ENCODE peak calls at places on chromosomes 3 and 15, in four cellular contexts. One of them, this sample, is unnamed.

GRCh38 chr3:188947983-188948657 is 223.7 kb upstream of the TPRG1 start:
- DNase-seq in BE2C: peak
- DNase-seq in renal cortical epithelial cell: peak
- DNase-seq in kidney glomerular epithelial cell: peak
- DNase-seq in this sample: no peak

GRCh38 chr15:78390823-78391222 is 47.2 kb upstream of the IREB2 start:
- DNase-seq in BE2C: no peak
- DNase-seq in renal cortical epithelial cell: no peak
- DNase-seq in kidney glomerular epithelial cell: no peak
- DNase-seq in this sample: no peak

GRCh38 chr15:90895571-90896117 is 7.5 kb upstream of the MAN2A2 start:
- DNase-seq in BE2C: peak
- DNase-seq in renal cortical epithelial cell: no peak
- DNase-seq in kidney glomerular epithelial cell: no peak
- DNase-seq in this sample: no peak

GRCh38 chr15:49490963-49491362 is 67.9 kb downstream of the FGF7 start:
- DNase-seq in BE2C: no peak
- DNase-seq in renal cortical epithelial cell: no peak
- DNase-seq in kidney glomerular epithelial cell: no peak
- DNase-seq in this sample: no peak

GRCh38 chr15:71708741-71709140 is 101.6 kb upstream of the NR2E3 start:
- DNase-seq in BE2C: no peak
- DNase-seq in renal cortical epithelial cell: no peak
- DNase-seq in kidney glomerular epithelial cell: no peak
- DNase-seq in this sample: no peak

GRCh38 chr3:37688756-37689155 is 172.9 kb upstream of the CTDSPL start:
- DNase-seq in BE2C: no peak
- DNase-seq in renal cortical epithelial cell: no peak
- DNase-seq in kidney glomerular epithelial cell: no peak
- DNase-seq in this sample: no peak

GRCh38 chr15:82930466-82930865 is 22.1 kb downstream of the HOMER2 start:
- DNase-seq in BE2C: no peak
- DNase-seq in renal cortical epithelial cell: no peak
- DNase-seq in kidney glomerular epithelial cell: no peak
- DNase-seq in this sample: no peak

GRCh38 chr3:9111349-9112265 is 137.8 kb downstream of the SRGAP3 start:
- DNase-seq in BE2C: peak
- DNase-seq in renal cortical epithelial cell: no peak
- DNase-seq in kidney glomerular epithelial cell: no peak
- DNase-seq in this sample: no peak

GRCh38 chr15:63605816-63606215 is 8.6 kb downstream of the FBXL22 start:
- DNase-seq in BE2C: no peak
- DNase-seq in renal cortical epithelial cell: no peak
- DNase-seq in kidney glomerular epithelial cell: no peak
- DNase-seq in this sample: peak

GRCh38 chr3:139111392-139112229 is 66.9 kb upstream of the PRR23C start:
- DNase-seq in BE2C: peak
- DNase-seq in renal cortical epithelial cell: peak
- DNase-seq in kidney glomerular epithelial cell: peak
- DNase-seq in this sample: peak

GRCh38 chr3:63863150-63864007 is at the start of the genes ATXN7 and THOC7:
- DNase-seq in BE2C: peak
- DNase-seq in renal cortical epithelial cell: no peak
- DNase-seq in kidney glomerular epithelial cell: no peak
- DNase-seq in this sample: peak

GRCh38 chr15:70284438-70285214 is 186.9 kb upstream of the TLE3 start:
- DNase-seq in BE2C: peak
- DNase-seq in renal cortical epithelial cell: peak
- DNase-seq in kidney glomerular epithelial cell: no peak
- DNase-seq in this sample: no peak

GRCh38 chr15:85406916-85407315 is 26.5 kb downstream of the AKAP13 start:
- DNase-seq in BE2C: no peak
- DNase-seq in renal cortical epithelial cell: no peak
- DNase-seq in kidney glomerular epithelial cell: no peak
- DNase-seq in this sample: no peak

GRCh38 chr3:144055604-144056003 is 84.0 kb downstream of the DIPK2A start:
- DNase-seq in BE2C: no peak
- DNase-seq in renal cortical epithelial cell: peak
- DNase-seq in kidney glomerular epithelial cell: no peak
- DNase-seq in this sample: no peak

GRCh38 chr3:123186695-123187094 is 15.0 kb upstream of the SEC22A start:
- DNase-seq in BE2C: no peak
- DNase-seq in renal cortical epithelial cell: no peak
- DNase-seq in kidney glomerular epithelial cell: no peak
- DNase-seq in this sample: no peak

GRCh38 chr3:104244680-104245079 is 1122.0 kb upstream of the ALCAM start:
- DNase-seq in BE2C: no peak
- DNase-seq in renal cortical epithelial cell: no peak
- DNase-seq in kidney glomerular epithelial cell: no peak
- DNase-seq in this sample: no peak

GRCh38 chr3:44762170-44762677 is 630 bp downstream of the KIF15 start:
- DNase-seq in BE2C: no peak
- DNase-seq in renal cortical epithelial cell: peak
- DNase-seq in kidney glomerular epithelial cell: peak
- DNase-seq in this sample: no peak

GRCh38 chr3:80733522-80734176 is 965.9 kb upstream of the ROBO1 start:
- DNase-seq in BE2C: no peak
- DNase-seq in renal cortical epithelial cell: peak
- DNase-seq in kidney glomerular epithelial cell: peak
- DNase-seq in this sample: no peak

GRCh38 chr15:45458746-45459403 is 63.7 kb downstream of the SLC30A4 start:
- DNase-seq in BE2C: peak
- DNase-seq in renal cortical epithelial cell: peak
- DNase-seq in kidney glomerular epithelial cell: peak
- DNase-seq in this sample: peak

GRCh38 chr3:192901435-192901834 is 16.2 kb downstream of the MB21D2 start:
- DNase-seq in BE2C: no peak
- DNase-seq in renal cortical epithelial cell: peak
- DNase-seq in kidney glomerular epithelial cell: peak
- DNase-seq in this sample: no peak

GRCh38 chr3:59653405-59654119 is 603.7 kb upstream of the CFAP20DC start:
- DNase-seq in BE2C: no peak
- DNase-seq in renal cortical epithelial cell: no peak
- DNase-seq in kidney glomerular epithelial cell: no peak
- DNase-seq in this sample: no peak

GRCh38 chr15:83210619-83211018 is 3.0 kb upstream of the HDGFL3 start:
- DNase-seq in BE2C: peak
- DNase-seq in renal cortical epithelial cell: peak
- DNase-seq in kidney glomerular epithelial cell: peak
- DNase-seq in this sample: no peak

GRCh38 chr3:124209426-124209825 is 217.5 kb upstream of the ROPN1 start:
- DNase-seq in BE2C: no peak
- DNase-seq in renal cortical epithelial cell: no peak
- DNase-seq in kidney glomerular epithelial cell: no peak
- DNase-seq in this sample: no peak